ENCODE peak calls at places on chromosomes 5 and 9, in four cellular contexts. One of them, this sample, is unnamed.

GRCh38 chr5:157263586-157264090 is 2.3 kb upstream of the CYFIP2 start:
- DNase-seq in IMR-90: no peak
- DNase-seq in A549: no peak
- DNase-seq in K562: no peak
- DNase-seq in this sample: no peak

GRCh38 chr5:172150514-172151425 is 37.3 kb downstream of the STK10 start:
- DNase-seq in IMR-90: peak
- DNase-seq in A549: no peak
- DNase-seq in K562: no peak
- DNase-seq in this sample: no peak

GRCh38 chr5:99072846-99073245 is 144.0 kb upstream of the CHD1 start:
- DNase-seq in IMR-90: no peak
- DNase-seq in A549: no peak
- DNase-seq in K562: no peak
- DNase-seq in this sample: no peak

GRCh38 chr5:96537386-96537785 is 104.3 kb upstream of the PCSK1 start:
- DNase-seq in IMR-90: peak
- DNase-seq in A549: peak
- DNase-seq in K562: no peak
- DNase-seq in this sample: no peak

GRCh38 chr9:124105266-124105665 is 93.7 kb downstream of the LHX2 start:
- DNase-seq in IMR-90: no peak
- DNase-seq in A549: no peak
- DNase-seq in K562: no peak
- DNase-seq in this sample: no peak

GRCh38 chr5:19920761-19921160 is 67.2 kb downstream of the CDH18 start:
- DNase-seq in IMR-90: peak
- DNase-seq in A549: no peak
- DNase-seq in K562: no peak
- DNase-seq in this sample: no peak

GRCh38 chr5:2455878-2456277 is 295.6 kb downstream of the IRX2 start:
- DNase-seq in IMR-90: no peak
- DNase-seq in A549: no peak
- DNase-seq in K562: no peak
- DNase-seq in this sample: no peak

GRCh38 chr5:135386096-135386495 is 12.9 kb downstream of the MACROH2A1 start:
- DNase-seq in IMR-90: peak
- DNase-seq in A549: no peak
- DNase-seq in K562: no peak
- DNase-seq in this sample: no peak

GRCh38 chr5:179317411-179318192 is 27.7 kb downstream of the ADAMTS2 start:
- DNase-seq in IMR-90: no peak
- DNase-seq in A549: no peak
- DNase-seq in K562: no peak
- DNase-seq in this sample: no peak

GRCh38 chr9:135946392-135946994 is 14.7 kb downstream of the UBAC1 start:
- DNase-seq in IMR-90: no peak
- DNase-seq in A549: no peak
- DNase-seq in K562: peak
- DNase-seq in this sample: no peak

GRCh38 chr5:143636951-143637528 is 174.9 kb upstream of the HMHB1 start:
- DNase-seq in IMR-90: peak
- DNase-seq in A549: peak
- DNase-seq in K562: no peak
- DNase-seq in this sample: peak

GRCh38 chr5:96090205-96090604 is 128.6 kb upstream of the ELL2 start:
- DNase-seq in IMR-90: no peak
- DNase-seq in A549: no peak
- DNase-seq in K562: no peak
- DNase-seq in this sample: no peak

GRCh38 chr5:168962323-168962722 is 338.6 kb downstream of the SLIT3 start:
- DNase-seq in IMR-90: no peak
- DNase-seq in A549: no peak
- DNase-seq in K562: no peak
- DNase-seq in this sample: no peak

GRCh38 chr9:94182532-94182931 is 76.6 kb upstream of the ZNF169 start:
- DNase-seq in IMR-90: no peak
- DNase-seq in A549: no peak
- DNase-seq in K562: no peak
- DNase-seq in this sample: no peak

GRCh38 chr5:136590581-136590980 is 225.2 kb upstream of the TRPC7 start:
- DNase-seq in IMR-90: no peak
- DNase-seq in A549: no peak
- DNase-seq in K562: no peak
- DNase-seq in this sample: no peak

GRCh38 chr5:83077662-83078261 is 415 bp downstream of the XRCC4 start:
- DNase-seq in IMR-90: peak
- DNase-seq in A549: no peak
- DNase-seq in K562: peak
- DNase-seq in this sample: peak

GRCh38 chr9:70121818-70122436 is 78.3 kb downstream of the MAMDC2 start:
- DNase-seq in IMR-90: peak
- DNase-seq in A549: no peak
- DNase-seq in K562: no peak
- DNase-seq in this sample: no peak

GRCh38 chr9:86700601-86701000 is 246.7 kb downstream of the GAS1 start:
- DNase-seq in IMR-90: peak
- DNase-seq in A549: no peak
- DNase-seq in K562: no peak
- DNase-seq in this sample: no peak

GRCh38 chr9:68704804-68705635 is at the start of gene PIP5K1B:
- DNase-seq in IMR-90: peak
- DNase-seq in A549: peak
- DNase-seq in K562: peak
- DNase-seq in this sample: peak

GRCh38 chr9:21294325-21294724 is 10.8 kb downstream of the IFNA5 start:
- DNase-seq in IMR-90: peak
- DNase-seq in A549: peak
- DNase-seq in K562: no peak
- DNase-seq in this sample: peak

GRCh38 chr9:129606161-129607025 is 14.5 kb downstream of the C9orf50 start:
- DNase-seq in IMR-90: no peak
- DNase-seq in A549: no peak
- DNase-seq in K562: no peak
- DNase-seq in this sample: peak

GRCh38 chr9:37643214-37643613 is 7.5 kb upstream of the FRMPD1 start:
- DNase-seq in IMR-90: no peak
- DNase-seq in A549: no peak
- DNase-seq in K562: no peak
- DNase-seq in this sample: no peak

GRCh38 chr9:84751921-84752320 is 82.4 kb downstream of the NTRK2 start:
- DNase-seq in IMR-90: no peak
- DNase-seq in A549: no peak
- DNase-seq in K562: no peak
- DNase-seq in this sample: no peak

GRCh38 chr5:178267245-178267644 is 34.6 kb upstream of the PHYKPL start:
- DNase-seq in IMR-90: no peak
- DNase-seq in A549: no peak
- DNase-seq in K562: no peak
- DNase-seq in this sample: no peak

GRCh38 chr5:1033606-1034420 is 25.2 kb downstream of the NKD2 start:
- DNase-seq in IMR-90: no peak
- DNase-seq in A549: no peak
- DNase-seq in K562: no peak
- DNase-seq in this sample: no peak

GRCh38 chr9:103037508-103038477 is 42.7 kb downstream of the CYLC2 start:
- DNase-seq in IMR-90: no peak
- DNase-seq in A549: no peak
- DNase-seq in K562: no peak
- DNase-seq in this sample: no peak

GRCh38 chr9:119963798-119964372 is 594.6 kb upstream of the BRINP1 start:
- DNase-seq in IMR-90: peak
- DNase-seq in A549: peak
- DNase-seq in K562: no peak
- DNase-seq in this sample: peak

GRCh38 chr5:1013948-1014301 is 5.3 kb downstream of the NKD2 start:
- DNase-seq in IMR-90: no peak
- DNase-seq in A549: no peak
- DNase-seq in K562: no peak
- DNase-seq in this sample: no peak

GRCh38 chr5:125607018-125607417 is 816.2 kb upstream of the GRAMD2B start:
- DNase-seq in IMR-90: peak
- DNase-seq in A549: no peak
- DNase-seq in K562: no peak
- DNase-seq in this sample: no peak

GRCh38 chr5:123264399-123264798 is 158.8 kb downstream of the CEP120 start:
- DNase-seq in IMR-90: no peak
- DNase-seq in A549: no peak
- DNase-seq in K562: no peak
- DNase-seq in this sample: no peak

GRCh38 chr9:97243606-97244005 is 63.9 kb upstream of the CCDC180 start:
- DNase-seq in IMR-90: no peak
- DNase-seq in A549: no peak
- DNase-seq in K562: no peak
- DNase-seq in this sample: no peak

DNA sequence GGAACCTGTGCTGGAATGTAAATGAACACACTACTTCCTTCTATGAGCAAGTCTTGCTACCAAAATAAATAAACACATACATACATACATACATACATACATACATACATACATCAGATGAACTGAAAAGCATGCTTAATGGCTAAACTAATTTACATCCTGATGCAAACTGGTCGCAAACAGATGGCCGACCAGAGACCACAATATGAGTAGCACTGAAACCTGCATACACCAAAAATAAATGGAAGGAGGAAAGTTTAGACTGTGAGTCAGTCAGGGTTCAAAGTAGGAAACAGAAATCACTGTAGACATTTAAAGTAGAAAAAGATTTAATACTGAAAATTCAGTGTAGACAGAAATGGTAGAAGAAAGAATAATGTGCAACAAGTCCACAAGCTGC is 317.6 kb downstream of the CAAP1 start:
- DNase-seq in IMR-90: no peak
- DNase-seq in A549: no peak
- DNase-seq in K562: no peak
- DNase-seq in this sample: no peak
- TF ChIP-seq BHLHE40 in IMR-90: no peak
- TF ChIP-seq BHLHE40 in A549: no peak
- TF ChIP-seq BHLHE40 in K562: no peak
- TF ChIP-seq BHLHE40 in this sample: no peak

DNA sequence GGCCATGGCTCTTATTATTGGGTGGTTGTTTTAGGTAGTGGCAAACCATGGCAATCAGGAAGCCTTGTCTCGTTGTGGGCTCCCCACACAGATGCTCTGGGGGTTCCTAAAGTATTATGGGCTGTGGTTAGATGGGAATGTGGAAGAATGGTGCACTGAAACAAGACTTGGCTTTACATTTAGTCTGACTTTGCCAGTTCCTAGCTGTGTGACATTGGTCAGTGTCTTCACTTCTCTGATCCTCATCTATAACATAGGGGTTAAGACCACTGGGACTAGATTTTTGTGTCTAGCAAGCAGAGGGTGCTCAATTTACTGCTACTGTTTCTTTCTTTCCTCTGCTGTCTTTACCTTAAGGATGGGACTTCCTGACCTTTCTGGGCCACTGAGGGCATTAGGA is 149.5 kb downstream of the HSPA4 start:
- DNase-seq in IMR-90: no peak
- DNase-seq in A549: no peak
- DNase-seq in K562: no peak
- DNase-seq in this sample: no peak
- TF ChIP-seq MAZ in IMR-90: no peak
- TF ChIP-seq MAZ in A549: no peak
- TF ChIP-seq MAZ in K562: no peak
- TF ChIP-seq MAZ in this sample: no peak

DNA sequence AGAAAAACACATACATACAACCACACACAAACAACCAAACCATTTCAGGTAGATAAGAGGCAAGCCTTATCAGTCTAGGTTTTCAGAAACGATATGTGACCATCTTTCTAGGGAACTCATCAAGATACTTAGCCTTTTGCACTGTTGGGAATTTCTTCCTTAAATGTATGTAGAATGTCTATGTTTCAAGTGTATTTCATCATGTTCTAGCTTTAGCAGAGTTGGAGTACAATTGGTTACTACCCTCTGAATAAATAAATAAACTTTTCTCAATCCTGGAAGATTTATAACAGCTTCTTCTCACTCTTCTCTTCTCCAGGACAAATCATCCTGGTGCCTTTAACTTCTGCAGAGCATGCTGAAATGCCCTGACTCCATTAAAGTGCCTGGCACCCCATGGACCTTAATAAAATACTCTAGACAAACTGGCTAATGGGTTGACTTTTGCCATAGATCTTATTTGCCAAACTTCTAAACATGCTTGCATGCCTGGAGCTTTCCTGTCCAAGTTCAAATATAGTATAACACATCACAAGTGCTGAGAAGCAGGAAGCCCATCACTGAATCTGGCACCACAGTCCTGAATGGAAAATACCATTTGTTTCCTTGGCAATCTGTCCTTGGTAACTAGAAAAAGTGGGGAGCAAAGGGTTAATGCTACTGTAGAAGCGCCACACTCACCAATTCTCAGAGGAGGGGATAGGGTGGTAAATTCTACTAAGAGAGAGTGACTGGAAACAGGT is 33.1 kb upstream of the ZNF462 start:
- DNase-seq in IMR-90: no peak
- DNase-seq in A549: no peak
- DNase-seq in K562: no peak
- DNase-seq in this sample: no peak
- TF ChIP-seq BHLHE40 in IMR-90: no peak
- TF ChIP-seq BHLHE40 in A549: no peak
- TF ChIP-seq BHLHE40 in K562: no peak
- TF ChIP-seq BHLHE40 in this sample: no peak

GRCh38 chr9:5832093-5832542 is 799 bp downstream of the ERMP1 start:
- DNase-seq in IMR-90: no peak
- DNase-seq in A549: no peak
- DNase-seq in K562: peak
- DNase-seq in this sample: peak
- TF ChIP-seq MAZ in IMR-90: no peak
- TF ChIP-seq MAZ in A549: no peak
- TF ChIP-seq MAZ in K562: no peak
- TF ChIP-seq MAZ in this sample: no peak

This sample was measured in HepG2.